ENCODE peak calls at places on chromosomes 7 and 10, in five cellular contexts. M, J, N, K and E are unnamed samples.

GRCh38 chr7:68862736-68863135 is 735.5 kb upstream of the AUTS2 start:
- DNase-seq in K (no peak), N (no peak), J (no peak), M (no peak), E (no peak)

GRCh38 chr10:123882177-123882576 is 9.4 kb downstream of the CPXM2 start:
- DNase-seq in K (no peak), N (no peak), J (no peak), M (no peak), E (no peak)

GRCh38 chr10:22620140-22620857 is 94.1 kb downstream of the PIP4K2A start:
- DNase-seq in K (peak; percentile 25), M (no peak), J (no peak), N (peak; percentile 44), E (no peak)

GRCh38 chr10:96229568-96230030 is 41.8 kb downstream of the BLNK start:
- DNase-seq in M (peak; percentile 24), J (peak; percentile 86), N (peak; percentile 75), K (peak; percentile 53), E (peak; percentile 58)

GRCh38 chr10:119205926-119206602 is 1.3 kb upstream of the GRK5 start:
- DNase-seq in N (peak; percentile 47), K (peak; percentile 41), J (peak; percentile 62), M (no peak), E (peak; percentile 83)

GRCh38 chr7:69912141-69912540 is 313.9 kb downstream of the AUTS2 start:
- DNase-seq in K (no peak), M (no peak), N (no peak), J (no peak), E (no peak)

GRCh38 chr7:99949645-99950228 is 20.3 kb upstream of the GJC3 start:
- DNase-seq in N (no peak), M (no peak), J (no peak), K (no peak), E (peak; percentile 21)

GRCh38 chr10:119028900-119029612 is 458 bp upstream of the NANOS1 start:
- DNase-seq in M (peak; percentile 35), N (peak; percentile 97), K (peak; percentile 96), J (peak; percentile 95), E (peak; percentile 84)

GRCh38 chr10:131344747-131345146 is 33.2 kb upstream of the TCERG1L start:
- DNase-seq in N (no peak), J (no peak), M (no peak), K (no peak), E (no peak)

GRCh38 chr10:133335238-133336122 is 1.2 kb downstream of the CALY start:
- DNase-seq in N (peak; percentile 67), K (peak; percentile 47), J (peak; percentile 83), M (no peak), E (no peak)
- TF ChIP-seq TAF1 in N (no peak), K (no peak), J (no peak), M (no peak), E (no peak)

GRCh38 chr10:108899686-108900085 is 1023.6 kb downstream of the XPNPEP1 start:
- DNase-seq in K (no peak), J (no peak), N (no peak), M (no peak), E (no peak)

DNA sequence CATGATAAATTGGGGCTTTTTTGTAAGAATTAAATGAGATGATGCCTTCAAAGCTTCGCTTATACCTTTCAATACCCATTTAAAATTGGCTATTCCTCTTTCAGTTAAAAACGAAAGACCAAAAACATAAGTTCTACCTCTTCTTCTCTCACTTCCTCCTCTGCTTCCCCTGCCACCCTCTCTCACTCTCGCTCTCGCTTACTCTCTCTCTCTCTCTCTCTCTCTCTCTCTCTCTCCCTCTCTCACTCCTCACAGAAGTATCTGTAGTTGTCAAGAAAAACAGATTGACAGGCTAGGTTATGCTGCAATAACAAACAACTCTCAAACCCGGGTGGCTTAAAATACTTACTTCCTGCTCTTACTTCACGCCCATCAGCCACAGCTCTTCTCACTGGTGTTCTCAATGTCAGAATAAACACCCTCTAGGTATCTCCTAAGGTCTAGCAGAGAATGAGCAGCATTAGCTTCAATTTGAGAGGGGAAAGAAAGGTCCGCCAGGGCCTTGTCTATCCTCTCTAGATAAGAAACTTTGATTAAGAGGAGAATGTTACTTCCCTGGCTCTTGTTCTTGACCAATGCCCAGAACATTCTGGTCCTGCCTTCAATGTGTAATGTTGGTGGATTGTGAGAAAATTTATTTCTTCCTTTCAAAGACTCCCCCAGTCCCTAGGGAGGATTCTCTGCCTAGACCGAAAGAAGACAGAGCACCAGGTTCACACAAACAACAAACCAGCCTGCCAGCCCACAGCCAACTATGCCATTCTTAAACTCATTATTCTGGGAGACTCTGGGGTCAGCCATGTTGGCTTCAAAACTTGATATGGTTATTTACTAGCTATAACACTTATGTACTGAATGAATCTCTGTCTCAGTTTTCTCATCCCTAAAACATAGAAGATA is 1028.7 kb downstream of the XPNPEP1 start:
- DNase-seq in J (no peak), K (no peak), N (no peak), M (peak; percentile 47), E (no peak)
- TF ChIP-seq MAX in J (no peak), K (no peak), N (no peak), M (no peak), E (no peak)

DNA sequence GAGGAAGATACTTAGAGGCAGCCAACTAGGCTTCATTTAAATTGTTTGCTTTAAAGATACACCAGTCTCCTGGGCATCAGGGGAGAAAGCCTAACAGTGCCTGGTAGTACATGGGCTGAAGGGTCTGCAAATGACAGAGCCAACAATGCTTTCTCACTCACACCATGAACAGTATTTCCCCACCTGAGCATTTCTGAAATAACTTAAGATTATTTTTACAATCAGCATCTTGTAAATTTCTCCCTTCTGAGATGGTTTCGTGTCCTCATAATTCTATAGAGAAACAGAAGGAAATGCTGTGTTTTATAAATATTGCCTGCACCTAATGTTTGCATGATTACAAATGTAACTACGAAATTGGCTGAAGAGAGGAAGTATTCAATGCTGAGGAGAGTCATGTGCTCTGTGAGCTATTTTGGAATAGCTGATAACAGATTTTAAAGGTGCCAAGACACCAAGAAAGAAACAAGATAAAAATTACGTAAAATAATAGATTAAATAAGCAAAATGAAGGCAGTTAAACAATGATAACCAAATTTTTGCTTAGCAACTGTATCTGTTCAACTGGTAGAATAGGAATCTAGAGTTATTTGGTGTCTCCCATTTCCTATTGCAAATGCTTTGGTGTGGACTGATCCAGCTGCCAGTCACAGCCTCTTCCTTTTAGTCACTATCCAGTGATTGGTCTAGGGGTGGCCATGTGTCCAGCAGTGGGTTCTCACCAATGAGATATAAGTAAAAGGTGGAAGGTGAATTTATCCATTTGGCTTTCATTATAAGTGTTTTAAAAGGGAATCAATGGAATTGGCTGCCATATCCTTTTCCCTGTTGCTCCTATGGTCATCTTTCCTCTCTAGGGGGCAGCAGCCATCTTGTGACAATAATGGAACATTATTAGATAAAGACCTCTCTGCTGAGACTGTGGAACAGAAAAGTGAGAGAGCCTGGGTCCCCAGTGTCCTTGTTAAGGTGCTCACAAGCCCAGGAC is 167.9 kb upstream of the SLC26A5 start:
- DNase-seq in J (no peak), N (peak; percentile 33), M (no peak), K (peak; percentile 52), E (peak; percentile 34)
- TF ChIP-seq TAF1 in J (no peak), N (no peak), M (no peak), K (no peak), E (no peak)

DNA sequence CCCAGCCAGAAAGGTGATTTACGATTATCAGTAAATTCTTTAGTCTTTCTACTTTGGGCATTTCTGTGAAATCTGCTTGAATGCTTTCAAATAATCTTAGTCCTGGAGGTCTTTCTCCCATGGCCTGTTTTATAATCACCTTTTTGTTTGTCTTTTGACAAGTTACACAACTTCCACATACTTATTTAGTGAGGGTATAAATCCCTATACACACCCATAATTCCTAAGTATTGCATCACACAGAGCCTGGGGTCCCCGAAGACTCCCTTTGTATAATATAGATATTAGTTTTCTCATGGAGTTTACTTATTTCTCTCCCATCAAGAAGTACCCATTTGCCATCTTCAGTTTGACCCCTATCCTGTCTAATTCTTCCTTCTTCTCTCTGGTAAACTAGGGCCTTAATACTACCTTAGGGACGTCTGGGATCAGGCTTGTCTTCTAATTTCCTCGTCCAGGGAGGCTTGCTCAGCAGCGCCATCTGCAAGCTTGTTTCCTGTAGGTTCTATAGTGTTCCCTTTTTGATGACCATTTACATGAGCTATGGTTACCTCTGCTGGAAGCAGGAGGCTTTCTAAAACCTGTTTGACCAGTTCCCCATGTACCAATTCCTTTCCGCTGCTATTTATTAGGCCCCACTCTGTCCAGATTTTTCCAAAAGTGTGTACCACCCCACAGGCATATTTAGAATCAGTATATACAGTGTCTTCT is 8.1 kb downstream of the DNAH11 start:
- DNase-seq in N (no peak), J (peak; percentile 52), M (no peak), K (no peak), E (no peak)
- TF ChIP-seq MAX in N (no peak), J (no peak), M (no peak), K (no peak), E (no peak)

GRCh38 chr7:1567082-1567771 is 2.6 kb downstream of the PSMG3 start:
- DNase-seq in M (no peak), K (peak; percentile 58), N (no peak), J (no peak), E (no peak)
- TF ChIP-seq TAF1 in M (no peak), K (no peak), N (no peak), J (no peak), E (no peak)

DNA sequence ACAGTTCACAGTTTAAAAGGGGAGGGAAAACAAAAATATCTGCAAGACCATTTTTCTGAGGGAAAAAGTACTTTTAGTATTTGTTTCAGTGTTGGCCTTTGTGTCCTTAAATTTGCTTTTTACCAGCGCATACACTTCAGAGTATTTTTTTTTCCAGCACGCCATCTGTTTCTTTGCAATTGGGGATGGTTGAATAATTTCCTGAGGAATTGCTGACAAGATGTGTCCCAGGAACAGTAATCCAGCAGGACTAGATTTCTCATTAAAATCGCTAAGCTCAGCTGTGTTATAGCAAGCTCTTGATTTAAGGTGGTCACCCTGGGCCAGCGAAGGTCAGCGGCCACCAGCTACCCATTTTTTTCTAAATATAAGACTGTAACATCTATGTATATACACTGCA is 156.9 kb upstream of the RHOBTB1 start:
- DNase-seq in M (no peak), J (no peak), N (no peak), K (no peak), E (no peak)
- TF ChIP-seq MAX in M (no peak), J (no peak), N (no peak), K (no peak), E (no peak)